ENCODE peak calls at places on chromosome 16, in seven cellular contexts. Z is upper lobe of right lung; P is activated CD8-positive, alpha-beta memory T cell treated with anti-CD3 and anti-CD28 coated beads for 48 hours; A is amygdala; O is T-cell; T is T47D; D is tibial artery. S is an unnamed sample.

GRCh38 chr16:69474447-69474846 is 50.0 kb downstream of the CYB5B start:
- DNase-seq in Z (no peak), P (no peak), A (no peak), O (no peak), T (no peak), D (no peak), S (no peak)

GRCh38 chr16:27434141-27435051 is 32.4 kb downstream of the IL21R start:
- DNase-seq in Z (peak), P (no peak), A (no peak), O (no peak), T (no peak), D (peak), S (no peak)

GRCh38 chr16:57688487-57688986 is 6.1 kb upstream of the DRC7 start:
- DNase-seq in Z (no peak), P (no peak), A (no peak), O (no peak), T (no peak), D (peak), S (no peak)

GRCh38 chr16:48734220-48734619 is 124.2 kb upstream of the N4BP1 start:
- DNase-seq in Z (no peak), P (no peak), A (no peak), O (no peak), T (no peak), D (no peak), S (no peak)

GRCh38 chr16:72191551-72191950 is 19.6 kb upstream of the PMFBP1 start:
- DNase-seq in Z (no peak), P (no peak), A (no peak), O (no peak), T (no peak), D (no peak), S (peak)

GRCh38 chr16:87447323-87447722 is 45.5 kb downstream of the ZCCHC14 start:
- DNase-seq in Z (no peak), P (no peak), A (no peak), O (no peak), T (no peak), D (no peak), S (no peak)

GRCh38 chr16:68247400-68247799 is 2.2 kb downstream of the PLA2G15 start:
- DNase-seq in Z (no peak), P (no peak), A (no peak), O (no peak), T (no peak), D (no peak), S (no peak)

GRCh38 chr16:80693553-80693952 is 110.8 kb downstream of the CDYL2 start:
- DNase-seq in Z (no peak), P (no peak), A (no peak), O (no peak), T (no peak), D (no peak), S (no peak)

GRCh38 chr16:50309527-50310307 is 43.4 kb downstream of the ADCY7 start:
- DNase-seq in Z (no peak), P (no peak), A (no peak), O (no peak), T (no peak), D (peak), S (no peak)

GRCh38 chr16:14181371-14182050 is 110.4 kb downstream of the MRTFB start:
- DNase-seq in Z (no peak), P (no peak), A (no peak), O (no peak), T (no peak), D (no peak), S (peak)

GRCh38 chr16:49755291-49755611 is 100.7 kb downstream of the ZNF423 start:
- DNase-seq in Z (no peak), P (no peak), A (no peak), O (no peak), T (peak), D (no peak), S (peak)

GRCh38 chr16:2084688-2085625 is 37.2 kb downstream of the TSC2 start:
- DNase-seq in Z (no peak), P (no peak), A (no peak), O (no peak), T (no peak), D (no peak), S (no peak)

GRCh38 chr16:27665881-27666280 is 115.9 kb downstream of the KATNIP start:
- DNase-seq in Z (peak), P (no peak), A (no peak), O (no peak), T (no peak), D (no peak), S (no peak)

GRCh38 chr16:30395155-30395991 is at the start of gene ZNF48:
- DNase-seq in Z (peak), P (no peak), A (peak), O (no peak), T (peak), D (peak), S (peak)